ENCODE peak calls at places on chromosome 13, in eight cellular contexts. One of them, this sample, is unnamed.

GRCh38 chr13:59413121-59413520 is 750.6 kb downstream of the DIAPH3 start:
- DNase-seq in SJSA1: no peak
- DNase-seq in CD4-positive, CD25-positive, alpha-beta regulatory T cell: no peak
- DNase-seq in naive thymus-derived CD4-positive, alpha-beta T cell: no peak
- DNase-seq in tibial nerve: no peak
- DNase-seq in psoas muscle: no peak
- DNase-seq in CD8-positive, alpha-beta T cell: no peak
- DNase-seq in uterus: no peak
- DNase-seq in this sample: no peak

GRCh38 chr13:109397285-109397684 is 389.1 kb downstream of the IRS2 start:
- DNase-seq in SJSA1: no peak
- DNase-seq in CD4-positive, CD25-positive, alpha-beta regulatory T cell: no peak
- DNase-seq in naive thymus-derived CD4-positive, alpha-beta T cell: no peak
- DNase-seq in tibial nerve: no peak
- DNase-seq in psoas muscle: no peak
- DNase-seq in CD8-positive, alpha-beta T cell: no peak
- DNase-seq in uterus: no peak
- DNase-seq in this sample: no peak

GRCh38 chr13:88979465-88980180 is 1308.5 kb downstream of the SLITRK5 start:
- DNase-seq in SJSA1: no peak
- DNase-seq in CD4-positive, CD25-positive, alpha-beta regulatory T cell: no peak
- DNase-seq in naive thymus-derived CD4-positive, alpha-beta T cell: no peak
- DNase-seq in tibial nerve: no peak
- DNase-seq in psoas muscle: no peak
- DNase-seq in CD8-positive, alpha-beta T cell: no peak
- DNase-seq in uterus: no peak
- DNase-seq in this sample: no peak

GRCh38 chr13:36356058-36356457 is 9.9 kb upstream of the SPART start:
- DNase-seq in SJSA1: no peak
- DNase-seq in CD4-positive, CD25-positive, alpha-beta regulatory T cell: no peak
- DNase-seq in naive thymus-derived CD4-positive, alpha-beta T cell: no peak
- DNase-seq in tibial nerve: no peak
- DNase-seq in psoas muscle: no peak
- DNase-seq in CD8-positive, alpha-beta T cell: no peak
- DNase-seq in uterus: no peak
- DNase-seq in this sample: no peak

GRCh38 chr13:63124863-63125262 is 1709.2 kb upstream of the PCDH20 start:
- DNase-seq in SJSA1: no peak
- DNase-seq in CD4-positive, CD25-positive, alpha-beta regulatory T cell: no peak
- DNase-seq in naive thymus-derived CD4-positive, alpha-beta T cell: no peak
- DNase-seq in tibial nerve: no peak
- DNase-seq in psoas muscle: no peak
- DNase-seq in CD8-positive, alpha-beta T cell: no peak
- DNase-seq in uterus: no peak
- DNase-seq in this sample: no peak

GRCh38 chr13:30796833-30797601 is 61.7 kb downstream of the ALOX5AP start:
- DNase-seq in SJSA1: no peak
- DNase-seq in CD4-positive, CD25-positive, alpha-beta regulatory T cell: no peak
- DNase-seq in naive thymus-derived CD4-positive, alpha-beta T cell: no peak
- DNase-seq in tibial nerve: no peak
- DNase-seq in psoas muscle: no peak
- DNase-seq in CD8-positive, alpha-beta T cell: no peak
- DNase-seq in uterus: no peak
- DNase-seq in this sample: no peak

GRCh38 chr13:75749407-75749806 is 113.3 kb downstream of the LMO7 start:
- DNase-seq in SJSA1: no peak
- DNase-seq in CD4-positive, CD25-positive, alpha-beta regulatory T cell: no peak
- DNase-seq in naive thymus-derived CD4-positive, alpha-beta T cell: no peak
- DNase-seq in tibial nerve: no peak
- DNase-seq in psoas muscle: peak; percentile 62
- DNase-seq in CD8-positive, alpha-beta T cell: no peak
- DNase-seq in uterus: no peak
- DNase-seq in this sample: no peak

GRCh38 chr13:27661017-27661416 is 39.3 kb downstream of the POLR1D start:
- DNase-seq in SJSA1: no peak
- DNase-seq in CD4-positive, CD25-positive, alpha-beta regulatory T cell: no peak
- DNase-seq in naive thymus-derived CD4-positive, alpha-beta T cell: no peak
- DNase-seq in tibial nerve: no peak
- DNase-seq in psoas muscle: no peak
- DNase-seq in CD8-positive, alpha-beta T cell: no peak
- DNase-seq in uterus: no peak
- DNase-seq in this sample: no peak

GRCh38 chr13:74774252-74774651 is 640.0 kb upstream of the KLF12 start:
- DNase-seq in SJSA1: no peak
- DNase-seq in CD4-positive, CD25-positive, alpha-beta regulatory T cell: no peak
- DNase-seq in naive thymus-derived CD4-positive, alpha-beta T cell: no peak
- DNase-seq in tibial nerve: no peak
- DNase-seq in psoas muscle: no peak
- DNase-seq in CD8-positive, alpha-beta T cell: no peak
- DNase-seq in uterus: no peak
- DNase-seq in this sample: no peak

GRCh38 chr13:59691501-59692066 is 472.1 kb downstream of the DIAPH3 start:
- DNase-seq in SJSA1: peak; percentile 6
- DNase-seq in CD4-positive, CD25-positive, alpha-beta regulatory T cell: no peak
- DNase-seq in naive thymus-derived CD4-positive, alpha-beta T cell: no peak
- DNase-seq in tibial nerve: no peak
- DNase-seq in psoas muscle: no peak
- DNase-seq in CD8-positive, alpha-beta T cell: no peak
- DNase-seq in uterus: no peak
- DNase-seq in this sample: no peak

GRCh38 chr13:26941345-26942174 is 181.0 kb upstream of the GPR12 start:
- DNase-seq in SJSA1: no peak
- DNase-seq in CD4-positive, CD25-positive, alpha-beta regulatory T cell: no peak
- DNase-seq in naive thymus-derived CD4-positive, alpha-beta T cell: no peak
- DNase-seq in tibial nerve: no peak
- DNase-seq in psoas muscle: no peak
- DNase-seq in CD8-positive, alpha-beta T cell: no peak
- DNase-seq in uterus: no peak
- DNase-seq in this sample: no peak

GRCh38 chr13:43786472-43786765 is 353 bp downstream of the ENOX1 start:
- DNase-seq in SJSA1: no peak
- DNase-seq in CD4-positive, CD25-positive, alpha-beta regulatory T cell: no peak
- DNase-seq in naive thymus-derived CD4-positive, alpha-beta T cell: no peak
- DNase-seq in tibial nerve: no peak
- DNase-seq in psoas muscle: peak; percentile 53
- DNase-seq in CD8-positive, alpha-beta T cell: no peak
- DNase-seq in uterus: no peak
- DNase-seq in this sample: no peak

GRCh38 chr13:43784491-43784890 is 2.3 kb downstream of the ENOX1 start:
- DNase-seq in SJSA1: no peak
- DNase-seq in CD4-positive, CD25-positive, alpha-beta regulatory T cell: no peak
- DNase-seq in naive thymus-derived CD4-positive, alpha-beta T cell: no peak
- DNase-seq in tibial nerve: no peak
- DNase-seq in psoas muscle: no peak
- DNase-seq in CD8-positive, alpha-beta T cell: no peak
- DNase-seq in uterus: no peak
- DNase-seq in this sample: no peak

GRCh38 chr13:43785681-43786471 is 896 bp downstream of the ENOX1 start:
- DNase-seq in SJSA1: peak; percentile 56
- DNase-seq in CD4-positive, CD25-positive, alpha-beta regulatory T cell: no peak
- DNase-seq in naive thymus-derived CD4-positive, alpha-beta T cell: no peak
- DNase-seq in tibial nerve: peak; percentile 64
- DNase-seq in psoas muscle: peak; percentile 91
- DNase-seq in CD8-positive, alpha-beta T cell: no peak
- DNase-seq in uterus: peak; percentile 86
- DNase-seq in this sample: no peak

GRCh38 chr13:43783820-43784219 is 3.0 kb downstream of the ENOX1 start:
- DNase-seq in SJSA1: no peak
- DNase-seq in CD4-positive, CD25-positive, alpha-beta regulatory T cell: no peak
- DNase-seq in naive thymus-derived CD4-positive, alpha-beta T cell: no peak
- DNase-seq in tibial nerve: no peak
- DNase-seq in psoas muscle: no peak
- DNase-seq in CD8-positive, alpha-beta T cell: no peak
- DNase-seq in uterus: no peak
- DNase-seq in this sample: no peak

DNA sequence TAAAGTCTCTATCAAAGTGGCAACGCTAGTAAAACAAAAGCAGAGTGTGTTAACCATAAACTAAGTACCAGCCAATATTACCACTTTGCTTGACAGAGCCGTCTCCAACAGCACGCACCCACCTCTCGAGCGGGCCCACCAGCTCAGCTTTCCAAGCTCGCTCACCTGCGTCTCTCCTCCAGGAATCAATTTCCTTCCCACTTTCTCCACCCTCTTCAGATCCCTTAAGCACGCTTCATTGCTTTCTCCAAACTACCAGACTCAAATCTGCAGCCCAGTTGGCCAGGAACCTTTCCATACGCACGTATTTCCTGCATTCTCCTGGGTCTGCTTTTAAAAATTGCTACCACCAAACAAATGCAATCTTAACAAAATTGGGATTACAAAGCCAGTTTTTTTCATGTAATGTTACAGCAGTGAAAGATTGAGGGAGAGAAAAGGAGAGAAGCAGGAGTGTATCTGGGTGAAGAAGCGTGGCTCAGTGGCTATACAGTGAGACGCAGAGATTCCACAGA is 1.5 kb downstream of the ENOX1 start:
- DNase-seq in SJSA1: no peak
- DNase-seq in CD4-positive, CD25-positive, alpha-beta regulatory T cell: no peak
- DNase-seq in naive thymus-derived CD4-positive, alpha-beta T cell: no peak
- DNase-seq in tibial nerve: no peak
- DNase-seq in psoas muscle: no peak
- DNase-seq in CD8-positive, alpha-beta T cell: no peak
- DNase-seq in uterus: no peak
- DNase-seq in this sample: no peak
- H3K27me3 ChIP-seq in SJSA1: no peaks in the 10 kb centered on the region
- H3K27me3 ChIP-seq in CD4-positive, CD25-positive, alpha-beta regulatory T cell: peaks cover 7% of the 10 kb centered on the region
- H3K27me3 ChIP-seq in naive thymus-derived CD4-positive, alpha-beta T cell: peaks cover 10% of the 10 kb centered on the region
- H3K27me3 ChIP-seq in tibial nerve: no peaks in the 10 kb centered on the region
- H3K27me3 ChIP-seq in psoas muscle: no peaks in the 10 kb centered on the region
- H3K27me3 ChIP-seq in CD8-positive, alpha-beta T cell: no peaks in the 10 kb centered on the region
- H3K27me3 ChIP-seq in uterus: no peaks in the 10 kb centered on the region
- H3K27me3 ChIP-seq in this sample: no peaks in the 10 kb centered on the region

DNA sequence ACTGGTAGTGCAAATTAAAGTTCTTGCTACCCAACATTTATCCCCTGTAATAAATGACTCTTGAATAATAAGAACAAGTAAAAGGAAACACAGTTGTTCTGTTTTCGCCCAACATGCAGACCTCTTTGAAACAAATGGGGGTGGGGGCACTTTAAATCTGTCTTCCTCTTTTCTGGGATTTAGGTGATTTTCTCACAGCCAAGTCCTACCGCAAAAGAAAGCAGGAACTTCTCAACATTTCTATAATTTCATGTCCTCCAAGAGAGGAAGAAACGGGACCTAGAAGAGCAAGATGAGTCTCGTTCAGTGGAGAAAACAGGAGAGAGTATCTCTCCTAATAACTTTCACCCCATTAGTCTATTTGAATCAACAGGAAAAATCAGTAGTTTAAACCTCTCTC is 3.4 kb downstream of the POU4F1 start:
- DNase-seq in SJSA1: no peak
- DNase-seq in CD4-positive, CD25-positive, alpha-beta regulatory T cell: no peak
- DNase-seq in naive thymus-derived CD4-positive, alpha-beta T cell: no peak
- DNase-seq in tibial nerve: no peak
- DNase-seq in psoas muscle: no peak
- DNase-seq in CD8-positive, alpha-beta T cell: no peak
- DNase-seq in uterus: no peak
- DNase-seq in this sample: no peak
- H3K27me3 ChIP-seq in SJSA1: peaks cover 83% of the 10 kb centered on the region
- H3K27me3 ChIP-seq in CD4-positive, CD25-positive, alpha-beta regulatory T cell: peaks cover 65% of the 10 kb centered on the region
- H3K27me3 ChIP-seq in naive thymus-derived CD4-positive, alpha-beta T cell: peaks cover 73% of the 10 kb centered on the region
- H3K27me3 ChIP-seq in tibial nerve: peaks cover 22% of the 10 kb centered on the region
- H3K27me3 ChIP-seq in psoas muscle: peaks cover 46% of the 10 kb centered on the region
- H3K27me3 ChIP-seq in CD8-positive, alpha-beta T cell: peaks cover 79% of the 10 kb centered on the region
- H3K27me3 ChIP-seq in uterus: peaks cover 80% of the 10 kb centered on the region
- H3K27me3 ChIP-seq in this sample: peaks cover 90% of the 10 kb centered on the region

GRCh38 chr13:112001571-112001970 is 65.4 kb upstream of the SOX1 start:
- DNase-seq in SJSA1: no peak
- DNase-seq in CD4-positive, CD25-positive, alpha-beta regulatory T cell: no peak
- DNase-seq in naive thymus-derived CD4-positive, alpha-beta T cell: no peak
- DNase-seq in tibial nerve: no peak
- DNase-seq in psoas muscle: no peak
- DNase-seq in CD8-positive, alpha-beta T cell: no peak
- DNase-seq in uterus: no peak
- DNase-seq in this sample: no peak
- H3K27me3 ChIP-seq in SJSA1: peaks cover 79% of the 10 kb centered on the region
- H3K27me3 ChIP-seq in CD4-positive, CD25-positive, alpha-beta regulatory T cell: no peaks in the 10 kb centered on the region
- H3K27me3 ChIP-seq in naive thymus-derived CD4-positive, alpha-beta T cell: no peaks in the 10 kb centered on the region
- H3K27me3 ChIP-seq in tibial nerve: no peaks in the 10 kb centered on the region
- H3K27me3 ChIP-seq in psoas muscle: peaks cover 2% of the 10 kb centered on the region
- H3K27me3 ChIP-seq in CD8-positive, alpha-beta T cell: no peaks in the 10 kb centered on the region
- H3K27me3 ChIP-seq in uterus: no peaks in the 10 kb centered on the region
- H3K27me3 ChIP-seq in this sample: no peaks in the 10 kb centered on the region

GRCh38 chr13:20159646-20160345 is 1.1 kb downstream of the GJA3 start:
- DNase-seq in SJSA1: peak; percentile 27
- DNase-seq in CD4-positive, CD25-positive, alpha-beta regulatory T cell: peak; percentile 12
- DNase-seq in naive thymus-derived CD4-positive, alpha-beta T cell: no peak
- DNase-seq in tibial nerve: no peak
- DNase-seq in psoas muscle: no peak
- DNase-seq in CD8-positive, alpha-beta T cell: no peak
- DNase-seq in uterus: no peak
- DNase-seq in this sample: no peak

GRCh38 chr13:20157387-20157786 is 3.5 kb downstream of the GJA3 start:
- DNase-seq in SJSA1: no peak
- DNase-seq in CD4-positive, CD25-positive, alpha-beta regulatory T cell: no peak
- DNase-seq in naive thymus-derived CD4-positive, alpha-beta T cell: no peak
- DNase-seq in tibial nerve: no peak
- DNase-seq in psoas muscle: no peak
- DNase-seq in CD8-positive, alpha-beta T cell: no peak
- DNase-seq in uterus: no peak
- DNase-seq in this sample: no peak

GRCh38 chr13:20161275-20161950 is 561 bp upstream of the GJA3 start:
- DNase-seq in SJSA1: no peak
- DNase-seq in CD4-positive, CD25-positive, alpha-beta regulatory T cell: peak; percentile 45
- DNase-seq in naive thymus-derived CD4-positive, alpha-beta T cell: peak; percentile 25
- DNase-seq in tibial nerve: no peak
- DNase-seq in psoas muscle: no peak
- DNase-seq in CD8-positive, alpha-beta T cell: peak; percentile 77
- DNase-seq in uterus: no peak
- DNase-seq in this sample: no peak

GRCh38 chr13:20160346-20161274 is at the start of gene GJA3:
- DNase-seq in SJSA1: peak; percentile 6
- DNase-seq in CD4-positive, CD25-positive, alpha-beta regulatory T cell: peak; percentile 33
- DNase-seq in naive thymus-derived CD4-positive, alpha-beta T cell: peak; percentile 30
- DNase-seq in tibial nerve: no peak
- DNase-seq in psoas muscle: no peak
- DNase-seq in CD8-positive, alpha-beta T cell: peak; percentile 77
- DNase-seq in uterus: no peak
- DNase-seq in this sample: no peak

GRCh38 chr13:20156711-20157110 is 4.1 kb downstream of the GJA3 start:
- DNase-seq in SJSA1: no peak
- DNase-seq in CD4-positive, CD25-positive, alpha-beta regulatory T cell: no peak
- DNase-seq in naive thymus-derived CD4-positive, alpha-beta T cell: no peak
- DNase-seq in tibial nerve: no peak
- DNase-seq in psoas muscle: no peak
- DNase-seq in CD8-positive, alpha-beta T cell: no peak
- DNase-seq in uterus: no peak
- DNase-seq in this sample: no peak
- H3K27me3 ChIP-seq in SJSA1: peaks cover 33% of the 10 kb centered on the region
- H3K27me3 ChIP-seq in CD4-positive, CD25-positive, alpha-beta regulatory T cell: peaks cover 26% of the 10 kb centered on the region
- H3K27me3 ChIP-seq in naive thymus-derived CD4-positive, alpha-beta T cell: peaks cover 15% of the 10 kb centered on the region
- H3K27me3 ChIP-seq in tibial nerve: peaks cover 4% of the 10 kb centered on the region
- H3K27me3 ChIP-seq in psoas muscle: peaks cover 15% of the 10 kb centered on the region
- H3K27me3 ChIP-seq in CD8-positive, alpha-beta T cell: no peaks in the 10 kb centered on the region
- H3K27me3 ChIP-seq in uterus: peaks cover 59% of the 10 kb centered on the region
- H3K27me3 ChIP-seq in this sample: peaks cover 21% of the 10 kb centered on the region